ENCODE peak calls at places on chromosomes 5 and 9, in four cellular contexts. A, H, D and X are unnamed samples.

GRCh38 chr5:100757618-100758017 is 145.5 kb downstream of the ST8SIA4 start:
- DNase-seq in A (no peak), H (no peak), D (no peak), X (no peak)

GRCh38 chr5:103800728-103801127 is 238.1 kb upstream of the NUDT12 start:
- DNase-seq in A (no peak), H (no peak), D (no peak), X (no peak)

GRCh38 chr9:126652140-126652558 is 38.4 kb downstream of the LMX1B start:
- DNase-seq in A (peak; percentile 86), H (peak; percentile 73), D (no peak), X (no peak)

GRCh38 chr9:136621019-136621733 is 41.5 kb upstream of the EGFL7 start:
- DNase-seq in A (no peak), H (no peak), D (no peak), X (no peak)

GRCh38 chr5:110478899-110479298 is 247.6 kb downstream of the TMEM232 start:
- DNase-seq in A (no peak), H (no peak), D (no peak), X (no peak)

GRCh38 chr5:93303291-93303691 is 277.7 kb downstream of the NR2F1-AS1 start:
- DNase-seq in A (no peak), H (no peak), D (no peak), X (no peak)

GRCh38 chr5:95741458-95741857 is 10.3 kb downstream of the RHOBTB3 start:
- DNase-seq in A (no peak), H (no peak), D (no peak), X (no peak)

GRCh38 chr9:33791117-33791516 is 4.2 kb upstream of the PRSS3 start:
- DNase-seq in A (no peak), H (peak; percentile 60), D (no peak), X (no peak)

GRCh38 chr9:15711531-15712295 is 158.9 kb downstream of the CCDC171 start:
- DNase-seq in A (no peak), H (no peak), D (no peak), X (no peak)

GRCh38 chr5:32842798-32843531 is 131.8 kb downstream of the NPR3 start:
- DNase-seq in A (no peak), H (peak; percentile 71), D (no peak), X (peak; percentile 31)

GRCh38 chr5:92678576-92679105 is 902.4 kb downstream of the NR2F1-AS1 start:
- DNase-seq in A (no peak), H (no peak), D (no peak), X (no peak)

GRCh38 chr5:371811-372555 is 50.5 kb downstream of the AHRR start:
- DNase-seq in A (peak; percentile 23), H (peak; percentile 5), D (peak; percentile 2), X (peak; percentile 17)

GRCh38 chr5:10338996-10339903 is 14.2 kb upstream of the MARCHF6 start:
- DNase-seq in A (no peak), H (no peak), D (no peak), X (no peak)

GRCh38 chr5:37005252-37005651 is 128.7 kb downstream of the NIPBL start:
- DNase-seq in A (no peak), H (no peak), D (no peak), X (no peak)

DNA sequence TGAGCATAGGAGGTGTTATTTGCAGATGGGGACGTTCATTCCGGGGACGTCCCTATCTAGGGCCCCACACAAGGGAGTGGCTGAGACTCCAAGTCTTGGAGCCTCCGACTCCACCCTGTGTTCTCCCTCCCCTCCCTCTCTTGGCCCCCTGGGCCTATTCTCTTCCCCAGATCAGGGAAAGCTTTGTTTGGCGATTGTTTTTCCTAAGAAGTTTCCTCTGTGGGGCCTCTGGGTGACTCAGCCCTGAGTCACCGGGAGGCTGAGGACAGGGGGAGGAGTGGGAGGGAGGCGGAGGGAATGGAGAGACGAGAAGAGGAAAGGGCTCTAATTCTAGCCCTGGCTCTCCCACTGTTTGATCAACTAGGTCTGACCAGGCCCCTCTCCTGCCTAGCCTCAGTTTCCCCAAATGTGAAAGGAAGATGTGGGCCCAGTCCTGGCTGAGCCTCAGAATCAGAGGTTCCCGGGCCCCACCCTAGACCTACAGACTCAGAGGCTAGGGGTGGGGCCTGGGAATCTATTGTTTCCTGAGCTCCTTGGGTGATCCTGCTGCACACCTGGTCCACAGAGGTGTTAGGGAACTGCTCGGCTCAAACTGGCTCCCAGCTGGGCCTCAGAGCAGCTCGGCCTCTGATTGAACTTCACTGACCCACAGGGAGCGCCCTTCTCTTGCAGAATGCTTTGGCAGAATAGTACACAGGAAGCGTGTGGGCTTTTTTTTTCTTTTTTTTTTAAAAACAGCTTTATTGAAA is 19.2 kb downstream of the GSN start:
- DNase-seq in A (peak; percentile 85), H (peak; percentile 87), D (peak; percentile 84), X (peak; percentile 87)
- TF ChIP-seq EP300 in A (peak; percentile 6), H (peak; percentile 46), D (peak; percentile 98), X (peak; percentile 74)

DNA sequence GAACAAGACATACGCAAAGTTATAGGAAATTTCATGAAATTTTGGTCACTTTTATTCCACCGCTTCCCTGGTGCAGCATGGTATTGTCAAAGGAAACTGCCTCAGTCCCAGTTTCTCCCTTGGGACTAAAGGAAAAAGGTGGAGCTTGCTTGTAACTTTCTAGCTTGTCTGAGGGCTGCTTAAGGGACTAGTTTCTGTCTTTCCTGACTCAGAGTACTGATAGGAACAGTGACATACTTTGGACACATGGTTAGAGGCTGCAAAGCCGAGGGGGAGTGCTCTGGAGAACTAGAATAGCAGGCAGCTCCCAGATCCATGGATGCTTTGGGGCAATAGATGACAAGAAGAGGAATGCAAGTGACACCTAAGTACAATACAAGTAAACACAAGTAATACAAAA is 136.7 kb downstream of the CDC42SE2 start:
- DNase-seq in A (no peak), H (no peak), D (no peak), X (no peak)
- H3K36me3 ChIP-seq in A (peaks cover 43% of the 10 kb centered on the region), H (no peaks in the 10 kb centered on the region), D (no peaks in the 10 kb centered on the region), X (peaks cover 17% of the 10 kb centered on the region)

DNA sequence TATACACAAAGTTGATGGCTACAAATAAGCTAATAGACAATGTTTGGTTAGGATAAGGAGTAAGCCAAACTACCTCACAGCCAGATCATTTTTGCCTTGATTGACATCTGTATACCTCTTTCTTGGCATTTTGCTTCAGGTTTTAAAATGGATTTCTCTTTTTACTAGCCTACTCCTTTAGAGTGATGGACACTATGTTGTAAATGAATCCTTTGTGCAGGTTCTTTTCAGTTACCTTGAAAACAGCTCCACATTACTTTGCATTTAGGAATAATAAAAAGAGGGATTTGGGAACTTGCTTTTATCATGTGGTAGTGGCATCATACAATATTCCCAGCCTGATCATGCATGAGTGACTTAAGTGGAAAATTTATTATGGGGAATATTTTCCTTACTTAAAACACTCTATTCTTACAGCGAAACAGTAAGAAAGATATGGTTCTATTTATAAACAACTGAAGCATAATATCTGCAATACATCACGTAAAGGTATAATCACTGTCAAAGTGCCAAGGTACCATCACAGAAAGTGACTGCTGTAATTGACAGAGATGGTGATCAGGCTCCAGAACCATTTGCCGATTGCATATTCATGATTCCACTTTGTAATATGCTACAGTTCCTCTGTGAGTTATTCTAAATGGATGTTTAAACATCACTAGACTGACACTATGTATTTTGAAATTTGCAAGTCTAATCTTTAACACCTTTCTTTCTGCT is 327.0 kb downstream of the DMRTA1 start:
- DNase-seq in A (no peak), H (no peak), D (no peak), X (no peak)
- TF ChIP-seq EP300 in A (no peak), H (no peak), D (no peak), X (no peak)

GRCh38 chr9:120783611-120784047 is 9.6 kb downstream of the FBXW2 start:
- DNase-seq in A (no peak), H (no peak), D (no peak), X (no peak)
- H3K36me3 ChIP-seq in A (peaks cover 58% of the 10 kb centered on the region), H (no peaks in the 10 kb centered on the region), D (no peaks in the 10 kb centered on the region), X (peaks cover 51% of the 10 kb centered on the region)

DNA sequence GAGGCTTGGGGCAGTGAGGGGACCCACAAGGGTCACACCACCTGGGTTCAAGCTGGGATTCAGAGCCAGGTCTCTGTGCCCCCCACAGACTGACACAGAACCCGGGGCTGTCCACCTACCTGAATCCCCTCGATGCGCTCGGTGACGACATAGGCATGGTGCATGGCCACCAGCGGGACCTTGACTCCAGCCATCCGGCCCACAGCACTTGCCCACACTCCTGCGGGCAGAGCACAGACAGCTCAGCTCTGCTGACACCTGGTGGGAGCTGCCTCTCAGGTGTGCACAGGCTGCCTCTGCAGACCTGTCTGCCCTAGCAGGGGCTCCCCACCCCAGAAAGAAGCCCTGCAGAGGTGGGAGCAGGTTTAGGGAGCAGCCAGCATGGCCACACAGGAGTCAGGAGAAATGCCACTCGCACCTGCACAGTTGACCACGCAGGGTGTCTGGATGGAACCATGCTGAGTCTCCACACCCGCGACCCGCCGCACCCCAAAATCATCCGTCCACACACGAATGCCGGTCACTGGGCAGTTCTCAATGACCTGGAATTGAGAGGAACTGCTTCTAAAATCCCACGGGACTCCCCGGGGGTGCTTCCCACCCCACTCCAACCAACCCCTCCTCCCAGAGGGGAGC is 8.4 kb downstream of the SARDH start:
- DNase-seq in A (peak; percentile 21), H (no peak), D (no peak), X (peak; percentile 43)
- TF ChIP-seq EP300 in A (no peak), H (no peak), D (no peak), X (no peak)